ENCODE peak calls at places on chromosomes 5 and 9, in ten cellular contexts. C is fibroblast of lung; Y is PC-3; Z is right atrium auricular region; L is thyroid gland; F is left ventricle myocardium inferior; R is vagina; M is aorta; O is colonic mucosa; D is CD8-positive, alpha-beta memory T cell. P is an unnamed sample. For H3K36me3, the result is how much of the 10 kb centered on the place peaks cover.

GRCh38 chr5:157528036-157528632 is 47.4 kb downstream of the ADAM19 start:
- DNase-seq in R (no peak), M (no peak), O (peak), L (no peak), D (no peak), Y (no peak), C (peak), Z (no peak), F (peak), P (no peak)

GRCh38 chr5:57335092-57335491 is 147.5 kb downstream of the ACTBL2 start:
- DNase-seq in Y (peak), L (no peak), R (no peak), Z (no peak), C (peak), O (no peak), F (no peak), M (no peak), D (no peak), P (no peak)

GRCh38 chr9:34187891-34188240 is 9.0 kb downstream of the UBAP1 start:
- DNase-seq in R (no peak), Y (no peak), C (no peak), D (no peak), Z (no peak), L (no peak), F (no peak), M (no peak), O (no peak), P (no peak)

GRCh38 chr5:1800470-1801060 is 642 bp upstream of the NDUFS6 start:
- DNase-seq in L (no peak), R (no peak), Z (no peak), F (no peak), D (peak), C (peak), M (peak), O (peak), Y (peak), P (peak)

GRCh38 chr9:71985070-71985956 is 73.9 kb downstream of the C9orf85 start:
- DNase-seq in R (no peak), C (no peak), O (peak), Z (no peak), D (no peak), F (no peak), M (no peak), Y (peak), L (no peak), P (no peak)

GRCh38 chr5:145661737-145662530 is 173.2 kb downstream of the PRELID2 start:
- DNase-seq in L (no peak), C (peak), R (no peak), Y (no peak), M (no peak), D (no peak), O (no peak), F (no peak), Z (no peak), P (no peak)

GRCh38 chr5:161096591-161096990 is 244.6 kb upstream of the ATP10B start:
- DNase-seq in L (no peak), O (no peak), C (no peak), Y (no peak), D (no peak), F (no peak), R (no peak), M (no peak), Z (no peak), P (no peak)

GRCh38 chr9:120478208-120478607 is 101.8 kb downstream of the CDK5RAP2 start:
- DNase-seq in Z (no peak), L (no peak), D (no peak), M (no peak), O (peak), F (no peak), Y (peak), R (no peak), C (peak), P (no peak)

GRCh38 chr5:149403923-149404745 is 25.0 kb upstream of the IL17B start:
- DNase-seq in F (no peak), Z (no peak), D (no peak), L (no peak), O (no peak), C (peak), R (no peak), Y (peak), M (peak), P (peak)

GRCh38 chr9:136714096-136714875 is 1.9 kb downstream of the DIPK1B start:
- DNase-seq in L (no peak), Z (no peak), M (no peak), O (no peak), R (no peak), D (no peak), Y (no peak), C (no peak), F (peak), P (no peak)

DNA sequence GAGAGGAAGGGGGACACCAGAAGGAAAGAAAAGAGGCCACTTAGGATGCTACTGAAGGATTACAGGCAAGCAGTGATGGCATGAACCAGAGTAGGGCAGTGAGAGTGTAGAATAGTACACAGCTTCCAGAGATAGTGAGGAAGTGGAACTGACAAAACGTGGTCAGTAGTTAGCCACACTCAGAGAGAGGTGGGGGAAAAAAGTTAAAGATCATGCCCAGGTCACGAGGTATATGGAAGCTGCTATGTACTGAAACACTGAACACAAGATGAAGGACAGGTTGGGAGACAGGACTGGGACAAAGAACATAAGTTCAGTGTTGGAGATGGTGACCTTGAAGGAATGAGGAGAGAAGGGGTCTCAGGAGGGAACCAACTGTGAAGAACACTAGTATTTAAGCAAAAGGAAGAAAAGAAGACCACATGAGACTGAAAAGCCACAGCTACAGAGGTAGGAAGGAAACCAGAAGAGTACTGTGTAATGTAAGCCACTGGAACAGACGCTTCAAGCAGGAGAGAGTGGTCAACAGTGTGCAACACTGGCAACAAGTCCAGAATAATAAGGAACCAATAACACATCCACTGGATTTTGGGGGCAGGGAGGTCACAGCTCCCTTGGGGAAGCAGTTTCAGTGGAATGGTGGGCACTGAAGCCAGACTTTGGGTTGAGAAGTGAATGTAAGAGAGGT is 45.5 kb downstream of the ELL2 start:
- DNase-seq in F (no peak), Z (no peak), M (no peak), D (no peak), L (no peak), Y (no peak), R (no peak), C (no peak), O (no peak), P (no peak)
- H3K36me3 ChIP-seq in F (under half), Z (under half), M (under half), D (under half), L (under half), Y (under half), R (under half), C (under half), O (under half), P (under half)

GRCh38 chr9:5789489-5789888 is 43.4 kb downstream of the ERMP1 start:
- DNase-seq in F (no peak), C (no peak), R (no peak), M (no peak), D (no peak), Z (no peak), O (no peak), Y (no peak), L (no peak), P (no peak)
- H3K27ac ChIP-seq in F (no peak), C (no peak), R (no peak), M (no peak), D (no peak), Z (no peak), O (no peak), Y (no peak), L (no peak), P (no peak)

GRCh38 chr5:172342907-172343306 is 59.3 kb upstream of the UBTD2 start:
- DNase-seq in M (peak), L (no peak), C (no peak), R (no peak), Y (no peak), D (no peak), Z (no peak), O (no peak), F (no peak), P (no peak)
- H3K36me3 ChIP-seq in M (under half), L (under half), C (under half), R (half or more), Y (under half), D (under half), Z (under half), O (under half), F (under half), P (half or more)

GRCh38 chr5:134569758-134570364 is 44.4 kb downstream of the JADE2 start:
- DNase-seq in L (no peak), M (peak), O (no peak), R (no peak), F (no peak), Y (no peak), C (no peak), Z (no peak), D (no peak), P (no peak)

GRCh38 chr5:134568761-134569725 is 43.6 kb downstream of the JADE2 start:
- DNase-seq in F (peak), R (no peak), L (peak), Z (peak), O (peak), C (peak), D (no peak), Y (peak), M (peak), P (no peak)

GRCh38 chr5:134571703-134572405 is 46.4 kb downstream of the JADE2 start:
- DNase-seq in Z (no peak), F (no peak), L (no peak), M (no peak), Y (no peak), D (no peak), O (no peak), R (no peak), C (no peak), P (no peak)

GRCh38 chr5:134570886-134571285 is 45.4 kb downstream of the JADE2 start:
- DNase-seq in R (no peak), M (no peak), L (no peak), O (no peak), F (no peak), Z (no peak), C (no peak), Y (no peak), D (no peak), P (no peak)

GRCh38 chr5:134570365-134570758 is 44.9 kb downstream of the JADE2 start:
- DNase-seq in Z (no peak), C (no peak), D (no peak), F (no peak), R (no peak), O (no peak), M (no peak), L (no peak), Y (no peak), P (no peak)
- H3K27ac ChIP-seq in Z (peak), C (no peak), D (no peak), F (peak), R (no peak), O (no peak), M (no peak), L (no peak), Y (no peak), P (no peak)

P was measured in SJSA1.